ENCODE peak calls at places on chromosomes 4 and X, in eight cellular contexts. Z, B, S, L, W, F, I and V are unnamed samples.

GRCh38 chrX:154334496-154334895 is 38.9 kb downstream of the TKTL1 start:
- DNase-seq in Z (no peak), B (no peak), S (no peak), L (no peak), W (no peak), F (no peak), I (no peak), V (no peak)

GRCh38 chr4:1009647-1010521 is 1.5 kb upstream of the FGFRL1 start:
- DNase-seq in Z (peak; percentile 70), B (peak; percentile 57), S (no peak), L (peak; percentile 65), W (peak; percentile 75), F (no peak), I (peak; percentile 20), V (peak; percentile 39)

GRCh38 chr4:110480741-110481271 is 4.9 kb downstream of the ENPEP start:
- DNase-seq in Z (no peak), B (no peak), S (no peak), L (no peak), W (no peak), F (no peak), I (no peak), V (no peak)

GRCh38 chr4:85370400-85371032 is 104.4 kb upstream of the ARHGAP24 start:
- DNase-seq in Z (no peak), B (peak; percentile 54), S (peak; percentile 10), L (peak; percentile 0), W (peak; percentile 50), F (peak; percentile 35), I (peak; percentile 53), V (peak; percentile 45)

GRCh38 chr4:52982246-52982950 is 120.3 kb downstream of the RASL11B start:
- DNase-seq in Z (peak; percentile 14), B (no peak), S (peak; percentile 36), L (no peak), W (no peak), F (no peak), I (peak; percentile 53), V (peak; percentile 4)

GRCh38 chr4:186719925-186720694 is 3.5 kb downstream of the FAT1 start:
- DNase-seq in Z (no peak), B (no peak), S (no peak), L (no peak), W (no peak), F (no peak), I (peak; percentile 46), V (no peak)

GRCh38 chr4:138090145-138090917 is 151.8 kb downstream of the SLC7A11 start:
- DNase-seq in Z (peak; percentile 80), B (no peak), S (peak; percentile 67), L (peak; percentile 40), W (peak; percentile 51), F (peak; percentile 54), I (peak; percentile 87), V (peak; percentile 23)

GRCh38 chr4:128134925-128135324 is 73.8 kb downstream of the LARP1B start:
- DNase-seq in Z (no peak), B (no peak), S (no peak), L (no peak), W (no peak), F (no peak), I (no peak), V (no peak)

GRCh38 chr4:102554482-102554881 is 53.3 kb downstream of the NFKB1 start:
- DNase-seq in Z (no peak), B (no peak), S (peak; percentile 41), L (peak; percentile 23), W (no peak), F (no peak), I (peak; percentile 81), V (no peak)

GRCh38 chr4:1414831-1415680 is 8.8 kb upstream of the NKX1-1 start:
- DNase-seq in Z (no peak), B (no peak), S (no peak), L (no peak), W (peak; percentile 42), F (no peak), I (no peak), V (no peak)

GRCh38 chrX:129193357-129193756 is 329.9 kb downstream of the SMARCA1 start:
- DNase-seq in Z (no peak), B (no peak), S (no peak), L (no peak), W (no peak), F (no peak), I (no peak), V (no peak)

GRCh38 chr4:84482564-84483563 is 16.2 kb downstream of the NKX6-1 start:
- DNase-seq in Z (no peak), B (no peak), S (no peak), L (no peak), W (peak; percentile 76), F (no peak), I (peak; percentile 32), V (no peak)

GRCh38 chr4:86050516-86050915 is 309.3 kb downstream of the MAPK10 start:
- DNase-seq in Z (no peak), B (no peak), S (no peak), L (no peak), W (no peak), F (no peak), I (no peak), V (no peak)

GRCh38 chrX:24023972-24024664 is 2.9 kb downstream of the KLHL15 start:
- DNase-seq in Z (no peak), B (no peak), S (no peak), L (no peak), W (no peak), F (no peak), I (peak; percentile 6), V (no peak)

GRCh38 chr4:7783560-7783959 is 156.1 kb downstream of the AFAP1 start:
- DNase-seq in Z (no peak), B (no peak), S (no peak), L (no peak), W (no peak), F (no peak), I (no peak), V (no peak)

GRCh38 chrX:71103110-71103983 is 3.2 kb downstream of the CXorf65 start:
- DNase-seq in Z (no peak), B (peak; percentile 12), S (no peak), L (no peak), W (peak; percentile 74), F (no peak), I (no peak), V (peak; percentile 85)

GRCh38 chr4:147735413-147736301 is 3.8 kb downstream of the ARHGAP10 start:
- DNase-seq in Z (no peak), B (no peak), S (no peak), L (no peak), W (no peak), F (no peak), I (no peak), V (no peak)

GRCh38 chrX:122218666-122219065 is 965.4 kb upstream of the GRIA3 start:
- DNase-seq in Z (no peak), B (no peak), S (no peak), L (no peak), W (no peak), F (no peak), I (no peak), V (no peak)

GRCh38 chrX:154732421-154733071 is 18.3 kb downstream of the GAB3 start:
- DNase-seq in Z (no peak), B (no peak), S (no peak), L (no peak), W (no peak), F (peak; percentile 85), I (peak; percentile 58), V (peak; percentile 45)

GRCh38 chr4:77877167-77877566 is 14.5 kb downstream of the MRPL1 start:
- DNase-seq in Z (no peak), B (no peak), S (no peak), L (no peak), W (no peak), F (no peak), I (no peak), V (no peak)

GRCh38 chrX:120446503-120446902 is 22.6 kb downstream of the LAMP2 start:
- DNase-seq in Z (no peak), B (no peak), S (peak; percentile 55), L (no peak), W (no peak), F (no peak), I (no peak), V (no peak)